ENCODE peak calls at places on chromosomes 4 and X, in seven cellular contexts. T, H, N, E, U, X and J are unnamed samples.

GRCh38 chr4:13087041-13087440 is 397.1 kb downstream of the RAB28 start:
- DNase-seq in T (no peak), H (no peak), N (no peak), E (no peak), U (no peak), X (no peak), J (no peak)

GRCh38 chrX:124555036-124555595 is 208.8 kb downstream of the SH2D1A start:
- DNase-seq in T (peak; percentile 21), H (no peak), N (no peak), E (no peak), U (no peak), X (no peak), J (no peak)

GRCh38 chr4:158236304-158237030 is 26.2 kb downstream of the TMEM144 start:
- DNase-seq in T (peak; percentile 29), H (no peak), N (no peak), E (no peak), U (no peak), X (no peak), J (no peak)

GRCh38 chr4:165711436-165711835 is 161.6 kb upstream of the TLL1 start:
- DNase-seq in T (no peak), H (no peak), N (no peak), E (no peak), U (no peak), X (no peak), J (no peak)

GRCh38 chrX:27660878-27661277 is 70.7 kb downstream of the DCAF8L2 start:
- DNase-seq in T (no peak), H (no peak), N (no peak), E (no peak), U (no peak), X (no peak), J (no peak)

GRCh38 chr4:3517731-3518510 is 14.3 kb downstream of the LRPAP1 start:
- DNase-seq in T (no peak), H (no peak), N (no peak), E (no peak), U (no peak), X (no peak), J (no peak)

GRCh38 chr4:113604955-113605354 is 156.6 kb downstream of the CAMK2D start:
- DNase-seq in T (no peak), H (no peak), N (no peak), E (no peak), U (no peak), X (no peak), J (no peak)

GRCh38 chrX:28802625-28803024 is 215.4 kb downstream of the IL1RAPL1 start:
- DNase-seq in T (peak; percentile 4), H (no peak), N (no peak), E (no peak), U (no peak), X (no peak), J (no peak)

GRCh38 chr4:2943364-2944090 is 19.7 kb downstream of the NOP14 start:
- DNase-seq in T (no peak), H (no peak), N (no peak), E (no peak), U (no peak), X (no peak), J (peak; percentile 44)

GRCh38 chr4:153154010-153154975 is 50.0 kb upstream of the TRIM2 start:
- DNase-seq in T (peak; percentile 73), H (peak; percentile 67), N (no peak), E (no peak), U (no peak), X (no peak), J (no peak)

GRCh38 chr4:153159016-153159415 is 45.2 kb upstream of the TRIM2 start:
- DNase-seq in T (no peak), H (no peak), N (no peak), E (no peak), U (no peak), X (no peak), J (no peak)

GRCh38 chr4:153153339-153153851 is 50.8 kb upstream of the TRIM2 start:
- DNase-seq in T (peak; percentile 25), H (peak; percentile 42), N (no peak), E (peak; percentile 67), U (no peak), X (peak; percentile 41), J (peak; percentile 77)

GRCh38 chr4:153159728-153160221 is 44.5 kb upstream of the TRIM2 start:
- DNase-seq in T (peak; percentile 65), H (no peak), N (no peak), E (no peak), U (no peak), X (no peak), J (no peak)

DNA sequence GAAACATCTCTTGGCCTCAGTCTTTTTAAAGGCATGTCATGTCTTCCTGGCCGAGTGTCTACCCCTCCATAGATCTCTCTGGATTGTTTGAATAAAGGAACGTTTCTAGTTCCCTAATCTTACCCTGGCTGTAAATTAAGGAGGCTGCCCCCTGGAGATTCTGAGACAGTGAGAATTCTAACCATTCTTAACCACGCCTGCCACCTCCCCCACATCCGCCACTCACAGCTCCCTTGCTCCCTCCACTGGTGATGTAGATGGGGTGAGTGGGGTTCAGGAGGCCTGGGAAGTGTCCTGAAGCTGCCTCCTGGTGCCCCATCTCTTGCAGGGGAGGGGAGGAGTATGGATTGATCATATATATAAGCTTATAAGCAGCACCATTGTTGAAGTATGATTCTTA is 48.0 kb upstream of the TRIM2 start:
- DNase-seq in T (peak; percentile 22), H (no peak), N (no peak), E (no peak), U (no peak), X (no peak), J (no peak)
- TF ChIP-seq CTCF in T (peak; percentile 16), H (no peak), N (peak; percentile 31), E (no peak), U (peak; percentile 32), X (no peak), J (no peak)

GRCh38 chrX:69119122-69119521 is 46.1 kb downstream of the PJA1 start:
- DNase-seq in T (no peak), H (no peak), N (no peak), E (no peak), U (no peak), X (no peak), J (no peak)
- TF ChIP-seq CTCF in T (no peak), H (no peak), N (no peak), E (no peak), U (no peak), X (no peak), J (no peak)

GRCh38 chr4:167020410-167020809 is 213.9 kb downstream of the SPOCK3 start:
- DNase-seq in T (peak; percentile 32), H (no peak), N (no peak), E (no peak), U (no peak), X (no peak), J (no peak)
- TF ChIP-seq CTCF in T (peak; percentile 45), H (no peak), N (peak; percentile 45), E (peak; percentile 22), U (no peak), X (peak; percentile 34), J (peak; percentile 50)

GRCh38 chrX:2609431-2610238 is 81.5 kb upstream of the CD99 start:
- DNase-seq in T (peak; percentile 18), H (no peak), N (no peak), E (no peak), U (no peak), X (no peak), J (no peak)
- TF ChIP-seq CTCF in T (no peak), H (no peak), N (no peak), E (no peak), U (no peak), X (peak; percentile 42), J (peak; percentile 54)

GRCh38 chrX:136711147-136711546 is 63.2 kb downstream of the CD40LG start:
- DNase-seq in T (peak; percentile 52), H (no peak), N (no peak), E (peak; percentile 4), U (no peak), X (no peak), J (no peak)
- TF ChIP-seq CTCF in T (peak; percentile 43), H (peak; percentile 29), N (peak; percentile 45), E (no peak), U (peak; percentile 29), X (no peak), J (peak; percentile 53)

GRCh38 chr4:155696226-155696625 is 29.6 kb downstream of the GUCY1A1 start:
- DNase-seq in T (no peak), H (no peak), N (no peak), E (no peak), U (no peak), X (no peak), J (no peak)

GRCh38 chr4:155694100-155694785 is 27.6 kb downstream of the GUCY1A1 start:
- DNase-seq in T (no peak), H (no peak), N (no peak), E (no peak), U (no peak), X (no peak), J (no peak)

GRCh38 chr4:155692361-155692760 is 25.7 kb downstream of the GUCY1A1 start:
- DNase-seq in T (no peak), H (no peak), N (no peak), E (no peak), U (no peak), X (no peak), J (no peak)

GRCh38 chr4:155690044-155690837 is 23.6 kb downstream of the GUCY1A1 start:
- DNase-seq in T (no peak), H (no peak), N (no peak), E (no peak), U (no peak), X (no peak), J (no peak)

DNA sequence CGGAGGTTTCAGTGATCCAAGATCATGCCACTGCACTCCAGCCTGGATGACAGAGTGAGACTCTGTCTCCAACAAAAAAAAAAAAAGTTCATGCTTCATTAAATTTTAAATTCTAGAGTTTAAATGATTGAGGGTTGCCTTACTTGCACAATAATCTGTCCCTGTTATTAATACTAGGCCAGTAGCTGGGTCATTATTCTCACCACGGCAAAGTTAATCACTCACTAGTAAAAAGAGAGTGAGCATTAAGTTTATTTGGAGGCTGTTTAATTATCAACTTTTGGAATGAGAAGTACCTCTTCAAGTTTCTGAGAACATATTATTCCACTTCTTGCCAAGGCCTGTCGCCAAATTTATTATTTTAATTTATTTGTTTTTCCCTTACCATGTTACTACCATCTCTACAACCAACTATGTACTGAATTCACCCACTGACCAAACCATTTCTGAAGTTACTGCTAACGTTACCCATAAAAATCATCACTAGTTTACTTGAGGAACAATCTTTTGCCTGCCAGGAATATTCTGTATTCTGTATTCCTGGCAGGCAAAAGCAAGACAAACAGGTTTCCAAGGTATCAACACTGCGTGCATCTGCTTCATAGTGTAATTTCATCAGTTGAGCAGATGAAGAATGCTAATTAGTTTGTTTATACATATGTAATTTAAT is 26.5 kb downstream of the GUCY1A1 start:
- DNase-seq in T (no peak), H (no peak), N (peak; percentile 60), E (no peak), U (no peak), X (no peak), J (no peak)
- TF ChIP-seq CTCF in T (no peak), H (no peak), N (no peak), E (no peak), U (no peak), X (no peak), J (no peak)

DNA sequence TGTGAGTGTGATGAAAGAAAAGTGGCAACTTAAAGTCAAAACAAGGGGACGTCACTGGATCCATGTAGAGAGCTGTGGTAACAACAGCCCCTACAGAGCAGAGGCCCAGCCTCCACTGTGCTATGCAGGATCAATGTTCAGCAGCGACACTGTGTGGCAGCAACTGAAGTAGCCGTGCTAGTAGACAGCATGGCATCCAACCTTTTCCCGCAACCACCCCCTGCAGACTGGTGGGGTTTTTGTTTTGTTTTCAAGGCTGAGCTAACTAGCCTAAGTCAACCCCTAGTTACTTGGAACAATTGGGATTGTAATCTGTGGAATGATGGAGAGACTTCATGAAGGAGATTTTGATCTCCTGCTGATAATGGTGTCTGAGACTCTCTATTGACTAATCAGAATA is 44.4 kb upstream of the PPARGC1A start:
- DNase-seq in T (no peak), H (no peak), N (no peak), E (no peak), U (no peak), X (no peak), J (no peak)
- TF ChIP-seq CTCF in T (no peak), H (no peak), N (no peak), E (no peak), U (no peak), X (no peak), J (no peak)